ENCODE peak calls at places on chromosome 20, in five cellular contexts. D is astrocyte; T is psoas muscle; V is CD8-positive, alpha-beta T cell; H is endothelial cell of umbilical vein. G is an unnamed sample.

GRCh38 chr20:9031951-9032350 is 36.9 kb upstream of the PLCB4 start:
- DNase-seq in D (no peak), V (no peak), T (no peak), H (no peak), G (no peak)

GRCh38 chr20:4341804-4342560 is 326.6 kb upstream of the RNF24 start:
- DNase-seq in D (peak; percentile 88), H (no peak), V (no peak), T (no peak), G (no peak)

GRCh38 chr20:44424039-44424495 is 51.6 kb upstream of the TTPAL start:
- DNase-seq in V (no peak), H (no peak), D (no peak), T (no peak), G (no peak)

GRCh38 chr20:9949563-9949962 is 85.2 kb upstream of the ANKEF1 start:
- DNase-seq in H (peak; percentile 36), D (peak; percentile 11), T (no peak), V (no peak), G (no peak)

GRCh38 chr20:9241721-9242427 is 173.0 kb downstream of the PLCB4 start:
- DNase-seq in D (peak; percentile 71), V (no peak), T (no peak), H (no peak), G (no peak)

GRCh38 chr20:61558726-61559125 is 306.7 kb downstream of the CDH4 start:
- DNase-seq in V (no peak), T (no peak), H (no peak), D (peak; percentile 45), G (no peak)

GRCh38 chr20:8438748-8439147 is 306.7 kb downstream of the PLCB1 start:
- DNase-seq in T (no peak), V (no peak), D (no peak), H (no peak), G (no peak)

GRCh38 chr20:59015411-59015810 is 3.8 kb upstream of the TUBB1 start:
- DNase-seq in D (no peak), T (no peak), H (no peak), V (no peak), G (no peak)

GRCh38 chr20:10280016-10280908 is 61.6 kb downstream of the SNAP25 start:
- DNase-seq in T (no peak), V (no peak), H (no peak), D (peak; percentile 25), G (no peak)

GRCh38 chr20:58251979-58252591 is 23.6 kb upstream of the ANKRD60 start:
- DNase-seq in V (no peak), D (peak; percentile 90), H (peak; percentile 80), T (no peak), G (no peak)

GRCh38 chr20:61899971-61900370 is 165.7 kb downstream of the TAF4 start:
- DNase-seq in T (peak; percentile 43), V (no peak), H (no peak), D (no peak), G (no peak)

GRCh38 chr20:31870703-31871601 is 518 bp downstream of the TTLL9 start:
- DNase-seq in V (no peak), H (no peak), D (no peak), T (no peak), G (no peak)

GRCh38 chr20:38833857-38834164 is 28.3 kb downstream of the PPP1R16B start:
- DNase-seq in V (peak; percentile 51), H (no peak), D (no peak), T (no peak), G (no peak)

DNA sequence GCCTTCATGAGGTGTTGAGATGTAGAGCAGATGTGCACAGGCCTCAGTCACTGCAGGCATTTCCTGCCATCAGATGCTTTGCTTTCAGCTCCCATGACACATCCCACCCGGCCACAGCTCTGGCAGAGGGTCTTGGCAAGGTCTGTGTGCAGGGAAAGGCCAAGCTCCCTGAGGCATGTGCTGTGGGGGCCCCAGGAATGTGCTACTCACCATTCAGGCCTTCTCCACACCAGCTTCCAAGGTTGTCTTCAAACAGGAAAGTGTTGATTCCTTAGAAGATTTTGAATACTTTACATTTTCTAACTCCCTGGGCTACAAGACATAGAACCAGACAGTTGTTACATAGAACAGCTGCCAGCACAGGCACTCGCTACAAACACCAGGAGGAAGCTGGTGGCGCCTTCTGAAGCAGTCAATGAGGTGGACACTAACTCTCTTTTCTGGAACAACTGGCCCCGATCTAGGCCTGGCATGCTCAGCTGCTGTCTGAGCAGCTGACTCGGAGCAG is 27.8 kb downstream of the CASS4 start:
- DNase-seq in H (peak; percentile 23), D (peak; percentile 100), V (no peak), T (no peak), G (no peak)
- H3K27ac ChIP-seq in H (no peak overlapping the region), D (peak overlapping the region; percentile 91), V (peak overlapping the region; percentile 16), T (no peak overlapping the region), G (no peak overlapping the region)

GRCh38 chr20:2879148-2879547 is 5.9 kb downstream of the PTPRA start:
- DNase-seq in D (peak; percentile 82), T (no peak), H (no peak), V (no peak), G (no peak)
- H3K27ac ChIP-seq in D (no peak overlapping the region), T (no peak overlapping the region), H (no peak overlapping the region), V (no peak overlapping the region), G (no peak overlapping the region)

GRCh38 chr20:145877-146276 is 3.5 kb downstream of the DEFB126 start:
- DNase-seq in H (no peak), T (no peak), V (no peak), D (no peak), G (no peak)
- H3K27ac ChIP-seq in H (no peak overlapping the region), T (no peak overlapping the region), V (no peak overlapping the region), D (no peak overlapping the region), G (no peak overlapping the region)

GRCh38 chr20:25224941-25225340 is 22.9 kb upstream of the PYGB start:
- DNase-seq in V (no peak), H (no peak), T (no peak), D (no peak), G (no peak)
- H3K27ac ChIP-seq in V (no peak overlapping the region), H (no peak overlapping the region), T (no peak overlapping the region), D (no peak overlapping the region), G (no peak overlapping the region)

GRCh38 chr20:23151885-23152284 is 65.8 kb upstream of the CD93 start:
- DNase-seq in T (peak; percentile 62), V (no peak), H (no peak), D (no peak), G (no peak)
- H3K27ac ChIP-seq in T (peak overlapping the region; percentile 96), V (no peak overlapping the region), H (peak overlapping the region; percentile 54), D (peak overlapping the region; percentile 60), G (no peak overlapping the region)

GRCh38 chr20:2691663-2692035 is 931 bp upstream of the EBF4 start:
- DNase-seq in D (no peak), T (no peak), H (no peak), V (no peak), G (no peak)
- H3K27ac ChIP-seq in D (no peak overlapping the region), T (no peak overlapping the region), H (no peak overlapping the region), V (no peak overlapping the region), G (peak overlapping the region; percentile 72)

GRCh38 chr20:768426-768978 is at the start of gene SLC52A3:
- DNase-seq in V (no peak), D (no peak), H (no peak), T (no peak), G (no peak)
- H3K27ac ChIP-seq in V (no peak within 1 kb of the TSS), D (no peak within 1 kb of the TSS), H (no peak within 1 kb of the TSS), T (no peak within 1 kb of the TSS), G (no peak within 1 kb of the TSS)

DNA sequence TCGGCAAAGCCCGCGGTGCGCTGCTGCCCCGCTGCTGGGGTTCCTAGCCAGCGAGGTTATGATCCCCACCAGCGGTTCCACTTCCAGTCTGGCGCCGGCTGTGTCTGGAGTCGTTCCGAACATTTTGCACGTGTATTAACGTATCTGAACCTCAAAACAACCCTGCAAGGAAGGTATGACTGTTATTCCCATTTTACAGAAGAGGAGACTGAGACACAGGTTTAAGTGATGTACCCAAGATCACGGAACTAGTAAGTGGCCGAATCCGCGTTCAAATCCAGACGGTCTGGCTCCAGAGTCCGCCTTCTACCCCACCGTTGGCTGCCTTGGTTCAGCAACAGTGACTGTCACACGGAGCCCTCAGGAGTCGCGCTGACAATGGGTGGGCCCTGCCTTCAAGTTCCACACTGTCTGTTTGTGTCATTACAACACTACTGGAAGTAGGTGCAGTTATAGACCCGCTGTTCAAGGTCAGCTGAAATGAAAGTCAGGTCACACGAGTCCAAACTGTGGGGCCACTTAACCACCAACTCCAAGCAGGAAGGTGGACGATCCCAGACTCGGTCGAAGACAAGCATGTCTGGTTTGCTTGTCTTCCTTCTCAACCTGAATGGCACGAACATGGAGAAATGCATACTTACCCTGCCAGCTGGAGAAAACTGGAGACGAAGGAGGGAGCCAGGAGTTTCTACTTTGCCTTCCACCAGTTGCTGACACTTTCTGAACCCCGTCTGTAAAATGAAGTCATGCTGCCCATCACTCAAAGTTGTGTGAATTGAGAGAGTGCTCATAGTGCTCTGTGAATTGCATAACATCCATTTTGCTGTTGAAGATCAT is 808 bp upstream of the SRXN1 start:
- DNase-seq in V (no peak), H (no peak), D (no peak), T (no peak), G (no peak)
- H3K27ac ChIP-seq in V (peak overlapping the region; percentile 9), H (peak overlapping the region; percentile 50), D (peak overlapping the region; percentile 39), T (peak overlapping the region; percentile 89), G (peak overlapping the region; percentile 53)

GRCh38 chr20:36741072-36741471 is 4.8 kb downstream of the NDRG3 start:
- DNase-seq in V (no peak), H (no peak), D (no peak), T (no peak), G (no peak)
- H3K27ac ChIP-seq in V (no peak overlapping the region), H (no peak overlapping the region), D (no peak overlapping the region), T (peak overlapping the region; percentile 23), G (no peak overlapping the region)

GRCh38 chr20:40416274-40416673 is 272.8 kb downstream of the MAFB start:
- DNase-seq in V (no peak), H (no peak), D (no peak), T (no peak), G (no peak)
- H3K27ac ChIP-seq in V (no peak overlapping the region), H (no peak overlapping the region), D (no peak overlapping the region), T (no peak overlapping the region), G (no peak overlapping the region)